ENCODE peak calls at places on chromosomes 1 and 21, in ten cellular contexts. W is neuronal stem cell; A is left ventricle myocardium inferior; K is tibial artery; J is effector memory CD4-positive, alpha-beta T cell; L is mesendoderm; Q is CD8-positive, alpha-beta T cell; I is mucosa of descending colon; C is right cardiac atrium; T is ovary. X is an unnamed sample.
A peak's percentile ranks its signal among the peaks of the same experiment; 100 is the strongest.

GRCh38 chr21:25573409-25574206 is 33.7 kb downstream of the MRPL39 start:
- DNase-seq in A (no peak), W (no peak), J (peak; percentile 28), I (no peak), L (peak; percentile 26), K (no peak), C (no peak), Q (peak; percentile 29), T (no peak), X (peak; percentile 98)

GRCh38 chr1:53547321-53547720 is 88.1 kb downstream of the DMRTB1 start:
- DNase-seq in Q (no peak), I (peak; percentile 19), L (no peak), C (no peak), A (no peak), T (no peak), W (no peak), K (peak; percentile 11), J (no peak), X (no peak)

GRCh38 chr1:2882968-2883696 is 81.6 kb upstream of the TTC34 start:
- DNase-seq in C (no peak), A (no peak), K (no peak), T (no peak), Q (no peak), L (no peak), W (no peak), J (no peak), I (no peak), X (no peak)

GRCh38 chr1:65429806-65430205 is 9.3 kb downstream of the LEPR start:
- DNase-seq in J (no peak), W (no peak), L (no peak), A (no peak), I (no peak), K (peak; percentile 24), T (no peak), C (no peak), Q (no peak), X (peak; percentile 85)

GRCh38 chr1:113391643-113392271 is 1.4 kb downstream of the MAGI3 start:
- DNase-seq in W (no peak), C (no peak), A (no peak), Q (peak; percentile 31), L (no peak), K (no peak), I (no peak), J (no peak), T (no peak), X (peak; percentile 18)

GRCh38 chr21:36454079-36454478 is 25.8 kb downstream of the CLDN14 start:
- DNase-seq in K (no peak), L (no peak), J (no peak), C (no peak), T (no peak), I (no peak), Q (no peak), A (no peak), W (no peak), X (no peak)

GRCh38 chr1:172976222-172977041 is 74.3 kb downstream of the TNFSF18 start:
- DNase-seq in W (no peak), Q (no peak), L (no peak), A (no peak), J (no peak), T (no peak), K (no peak), C (no peak), I (no peak), X (peak; percentile 92)

GRCh38 chr1:79239840-79240239 is 233.3 kb upstream of the ADGRL4 start:
- DNase-seq in K (no peak), T (no peak), J (no peak), L (no peak), W (no peak), Q (no peak), A (no peak), I (no peak), C (no peak), X (no peak)

GRCh38 chr21:39014751-39015150 is 168.5 kb downstream of the PSMG1 start:
- DNase-seq in W (no peak), Q (no peak), L (no peak), C (no peak), I (no peak), A (no peak), T (no peak), J (no peak), K (no peak), X (peak; percentile 96)

GRCh38 chr1:152768847-152769533 is 6.0 kb upstream of the LCE1F start:
- DNase-seq in A (no peak), T (no peak), I (no peak), Q (no peak), K (no peak), J (no peak), C (no peak), W (no peak), L (peak; percentile 1), X (peak; percentile 84)

GRCh38 chr1:109142248-109142647 is 28.3 kb downstream of the ELAPOR1 start:
- DNase-seq in A (no peak), W (no peak), Q (no peak), L (no peak), K (no peak), T (no peak), J (no peak), C (no peak), I (no peak), X (no peak)

GRCh38 chr21:38989745-38990423 is 184.2 kb downstream of the ETS2 start:
- DNase-seq in Q (no peak), T (peak; percentile 70), K (no peak), I (no peak), C (no peak), A (no peak), L (no peak), J (no peak), W (peak; percentile 18), X (peak; percentile 76)

GRCh38 chr1:151775894-151776664 is 12.8 kb upstream of the MRPL9 start:
- DNase-seq in A (no peak), C (no peak), Q (no peak), T (no peak), K (no peak), L (no peak), W (no peak), I (no peak), J (no peak), X (no peak)

GRCh38 chr21:44434568-44434925 is 20.8 kb upstream of the LRRC3 start:
- DNase-seq in J (no peak), A (peak; percentile 9), K (no peak), C (no peak), I (no peak), T (peak; percentile 2), L (no peak), W (no peak), Q (no peak), X (no peak)

GRCh38 chr21:38861006-38861405 is 55.3 kb downstream of the ETS2 start:
- DNase-seq in L (no peak), K (no peak), A (peak; percentile 73), I (no peak), T (no peak), W (no peak), Q (no peak), C (peak; percentile 46), J (no peak), X (no peak)

GRCh38 chr1:5990913-5991783 is 1.1 kb downstream of the NPHP4 start:
- DNase-seq in W (peak; percentile 45), L (peak; percentile 48), I (peak; percentile 74), J (peak; percentile 31), K (no peak), A (no peak), T (peak; percentile 61), C (peak; percentile 60), Q (peak; percentile 31), X (peak; percentile 69)

GRCh38 chr1:245735831-245736530 is 581.2 kb downstream of the KIF26B start:
- DNase-seq in Q (no peak), W (no peak), L (no peak), A (no peak), K (no peak), I (no peak), C (no peak), J (no peak), T (no peak), X (peak; percentile 58)
- H3K4me1 ChIP-seq in Q (no peaks in the 10 kb centered on the region), W (no peaks in the 10 kb centered on the region), L (no peaks in the 10 kb centered on the region), A (no peaks in the 10 kb centered on the region), K (no peaks in the 10 kb centered on the region), I (no peaks in the 10 kb centered on the region), C (no peaks in the 10 kb centered on the region), J (no peaks in the 10 kb centered on the region), T (no peaks in the 10 kb centered on the region), X (no peaks in the 10 kb centered on the region)

DNA sequence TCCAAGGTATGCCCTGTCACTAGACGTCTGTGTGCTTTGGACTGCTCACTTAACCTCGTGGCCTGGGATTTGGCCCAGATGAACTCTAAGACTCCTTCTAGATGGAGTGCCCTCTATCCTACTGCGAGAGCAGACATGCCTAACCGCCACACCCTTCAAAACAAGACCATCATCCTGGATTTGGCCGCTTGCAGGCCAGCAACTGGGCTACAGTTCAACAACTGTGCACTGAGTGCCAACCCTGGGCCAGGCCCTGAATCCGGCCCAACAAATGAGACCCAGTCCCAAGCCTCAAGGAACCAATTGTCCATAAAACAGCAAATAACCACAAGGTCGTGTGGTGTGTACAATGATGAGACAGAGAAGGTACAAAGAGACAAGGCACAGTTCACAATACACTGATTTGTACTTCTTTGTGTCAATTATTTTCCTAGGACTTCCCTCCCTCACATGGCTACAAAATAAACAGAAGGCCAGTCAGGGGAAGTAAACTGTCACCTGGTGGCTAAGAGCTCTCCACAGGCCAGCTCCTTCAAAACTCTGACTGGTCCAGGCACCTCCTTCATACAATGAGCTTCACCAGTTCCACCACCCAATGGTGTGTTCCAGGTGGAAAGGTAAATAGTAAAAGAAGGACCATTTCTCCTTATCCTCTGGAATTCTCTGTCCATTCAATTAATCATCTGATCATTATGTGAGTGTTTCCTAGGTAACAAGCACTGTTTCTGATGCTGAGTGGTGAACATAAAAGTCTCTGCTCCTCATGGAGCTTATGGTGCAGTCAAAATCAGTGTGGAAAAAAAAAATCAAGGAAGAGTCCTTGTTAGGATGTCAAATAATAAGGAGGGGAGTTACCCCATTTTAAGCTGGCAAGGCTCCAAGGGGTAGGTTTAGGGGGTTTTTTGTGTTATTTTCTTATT is 60.4 kb downstream of the CAPZB start:
- DNase-seq in L (no peak), W (no peak), C (no peak), J (no peak), A (no peak), K (no peak), Q (no peak), T (no peak), I (no peak), X (no peak)
- H3K4me1 ChIP-seq in L (no peaks in the 10 kb centered on the region), W (peaks cover 28% of the 10 kb centered on the region), C (peaks cover 33% of the 10 kb centered on the region), J (peaks cover 24% of the 10 kb centered on the region), A (peaks cover 100% of the 10 kb centered on the region), K (peaks cover 97% of the 10 kb centered on the region), Q (peaks cover 75% of the 10 kb centered on the region), T (peaks cover 53% of the 10 kb centered on the region), I (peaks cover 45% of the 10 kb centered on the region), X (peaks cover 71% of the 10 kb centered on the region)

GRCh38 chr1:200367841-200368534 is 41.8 kb downstream of the ZNF281 start:
- DNase-seq in T (no peak), I (no peak), W (no peak), Q (no peak), C (no peak), L (no peak), A (no peak), J (no peak), K (no peak), X (peak; percentile 94)
- H3K4me1 ChIP-seq in T (no peaks in the 10 kb centered on the region), I (no peaks in the 10 kb centered on the region), W (peaks cover 12% of the 10 kb centered on the region), Q (no peaks in the 10 kb centered on the region), C (no peaks in the 10 kb centered on the region), L (peaks cover 12% of the 10 kb centered on the region), A (no peaks in the 10 kb centered on the region), J (no peaks in the 10 kb centered on the region), K (no peaks in the 10 kb centered on the region), X (peaks cover 80% of the 10 kb centered on the region)

DNA sequence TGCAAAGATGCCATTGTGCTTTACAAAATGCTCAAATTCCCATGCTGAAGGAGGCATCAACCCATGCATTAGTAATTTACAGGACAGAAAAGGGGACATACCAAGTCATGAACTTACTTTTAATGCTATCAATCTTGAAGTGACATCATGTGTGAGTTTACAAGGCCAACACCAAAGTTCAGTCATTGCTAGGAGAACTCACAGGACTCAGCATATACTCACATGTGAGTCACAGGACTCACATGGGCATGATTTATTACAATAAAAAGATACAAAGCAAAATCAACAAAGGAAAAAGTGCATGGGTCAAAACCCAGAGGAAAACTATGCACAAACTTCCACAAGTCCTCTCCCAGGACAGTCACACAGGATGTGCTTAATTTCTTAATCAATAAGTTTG is 1656.0 kb downstream of the MRPL39 start:
- DNase-seq in A (no peak), J (no peak), Q (no peak), W (no peak), K (no peak), T (no peak), C (no peak), I (no peak), L (no peak), X (no peak)
- H3K4me1 ChIP-seq in A (no peaks in the 10 kb centered on the region), J (no peaks in the 10 kb centered on the region), Q (peaks cover 18% of the 10 kb centered on the region), W (no peaks in the 10 kb centered on the region), K (no peaks in the 10 kb centered on the region), T (no peaks in the 10 kb centered on the region), C (no peaks in the 10 kb centered on the region), I (no peaks in the 10 kb centered on the region), L (no peaks in the 10 kb centered on the region), X (no peaks in the 10 kb centered on the region)